ENCODE peak calls at places on chromosomes 2 and 18, in four cellular contexts. E is K562, K is fibroblast of lung, A is PC-9. J is an unnamed sample.

GRCh38 chr2:187138240-187138639 is 289.3 kb upstream of the ZSWIM2 start:
- DNase-seq in E (peak; percentile 7), K (peak; percentile 44), A (peak; percentile 2), J (peak; percentile 21)

GRCh38 chr2:119756837-119757236 is 2.9 kb upstream of the PTPN4 start:
- DNase-seq in E (peak; percentile 57), K (peak; percentile 94), A (no peak), J (peak; percentile 83)

GRCh38 chr2:211591456-211591855 is 947.1 kb downstream of the ERBB4 start:
- DNase-seq in E (no peak), K (no peak), A (no peak), J (no peak)

GRCh38 chr2:165825041-165825440 is 31.0 kb upstream of the GALNT3 start:
- DNase-seq in E (no peak), K (peak; percentile 79), A (peak; percentile 4), J (peak; percentile 29)

GRCh38 chr18:62179213-62179612 is 7.6 kb downstream of the PIGN start:
- DNase-seq in E (no peak), K (no peak), A (no peak), J (no peak)

GRCh38 chr18:50203801-50204604 is 9.1 kb upstream of the MYO5B start:
- DNase-seq in E (peak; percentile 37), K (peak; percentile 24), A (peak; percentile 37), J (no peak)

GRCh38 chr2:37295469-37296073 is 29.1 kb downstream of the PRKD3 start:
- DNase-seq in E (no peak), K (no peak), A (no peak), J (no peak)

GRCh38 chr2:120579916-120580685 is 155.6 kb upstream of the GLI2 start:
- DNase-seq in E (no peak), K (no peak), A (no peak), J (no peak)

GRCh38 chr2:178700922-178701342 is 106.3 kb downstream of the TTN start:
- DNase-seq in E (peak; percentile 44), K (peak; percentile 14), A (no peak), J (peak; percentile 8)

GRCh38 chr2:11955314-11955713 is 208.9 kb downstream of the LPIN1 start:
- DNase-seq in E (no peak), K (no peak), A (no peak), J (peak; percentile 58)

GRCh38 chr18:3402962-3403585 is 46.9 kb upstream of the TGIF1 start:
- DNase-seq in E (no peak), K (peak; percentile 31), A (no peak), J (peak; percentile 42)

DNA sequence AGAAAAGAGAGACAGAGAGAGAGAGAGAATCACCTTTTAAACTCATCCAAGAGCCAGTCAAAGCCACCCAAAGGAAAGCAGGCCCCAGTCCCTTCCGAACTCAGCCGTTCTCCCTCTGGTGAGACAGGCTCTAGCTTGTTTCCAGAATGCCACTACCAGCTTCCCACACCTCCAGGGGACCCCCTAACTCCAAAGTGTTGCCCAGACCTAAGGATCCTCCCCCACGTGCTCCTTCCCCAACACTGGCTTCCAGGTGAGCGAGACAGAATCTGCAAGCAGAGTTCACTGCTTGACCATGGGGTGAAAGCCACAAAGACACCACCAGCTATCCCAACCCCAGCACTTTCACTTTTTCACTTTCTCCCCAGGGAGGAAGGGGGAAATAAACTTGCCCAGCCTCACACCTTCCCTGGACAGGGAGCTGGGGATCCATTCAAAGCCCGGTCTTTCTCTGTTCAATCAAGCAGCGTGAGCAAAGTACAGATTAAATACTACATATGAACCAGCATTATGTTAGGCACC is 38.5 kb downstream of the BCL11A start:
- DNase-seq in E (no peak), K (no peak), A (no peak), J (no peak)
- H3K4me3 ChIP-seq in E (no peak overlapping the region), K (no peak overlapping the region), A (no peak overlapping the region), J (no peak overlapping the region)

DNA sequence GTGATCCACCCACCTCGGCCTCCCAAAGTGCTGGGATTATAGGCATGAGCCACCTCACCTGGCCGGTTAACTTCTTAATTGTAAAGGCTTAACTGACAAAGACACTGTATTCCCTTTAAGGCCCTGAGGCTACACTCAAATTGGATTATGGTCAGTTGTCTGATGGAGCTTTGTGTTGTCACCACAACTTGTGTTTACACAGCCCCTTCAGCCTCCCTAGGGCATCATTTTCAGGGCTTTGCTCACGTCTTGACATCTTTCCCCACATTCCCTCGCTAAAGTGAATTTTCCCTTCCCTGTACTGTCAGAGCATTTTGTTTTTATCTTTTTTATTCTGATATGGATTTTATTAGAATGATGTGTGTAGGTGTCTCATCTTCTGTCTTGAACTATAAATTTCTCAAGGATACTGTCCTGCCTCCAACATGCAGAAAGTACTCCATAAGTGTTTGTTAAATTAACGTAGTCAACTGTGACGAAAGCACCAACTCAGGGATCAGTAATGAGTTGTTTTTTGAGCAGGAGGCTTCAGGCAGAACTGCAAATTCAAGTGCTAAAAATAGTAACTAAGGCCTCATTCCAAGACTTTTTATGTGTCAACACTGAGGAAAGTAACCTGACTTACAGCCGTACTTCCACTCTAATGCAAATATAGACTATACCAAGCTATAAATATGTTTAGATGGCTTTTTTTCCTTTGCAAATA is 77.1 kb upstream of the NARS1 start:
- DNase-seq in E (no peak), K (peak; percentile 74), A (no peak), J (no peak)
- H3K4me2 ChIP-seq in E (no peak overlapping the region), K (no peak overlapping the region), A (peak overlapping the region; percentile 15), J (no peak overlapping the region)

GRCh38 chr2:101699191-101699938 is 1.9 kb downstream of the MAP4K4 start:
- DNase-seq in E (no peak), K (peak; percentile 39), A (no peak), J (no peak)
- H3K4me3 ChIP-seq in E (peak overlapping the region; percentile 65), K (peak overlapping the region; percentile 63), A (peak overlapping the region; percentile 96), J (peak overlapping the region; percentile 85)

GRCh38 chr18:32881009-32881408 is 108.2 kb upstream of the KLHL14 start:
- DNase-seq in E (no peak), K (no peak), A (no peak), J (no peak)
- H3K4me2 ChIP-seq in E (no peak overlapping the region), K (no peak overlapping the region), A (no peak overlapping the region), J (no peak overlapping the region)

GRCh38 chr2:69798466-69798908 is 31.0 kb upstream of the GMCL1 start:
- DNase-seq in E (no peak), K (peak; percentile 73), A (peak; percentile 39), J (peak; percentile 72)
- H3K4me3 ChIP-seq in E (peak overlapping the region; percentile 30), K (peak overlapping the region; percentile 5), A (no peak overlapping the region), J (peak overlapping the region; percentile 5)

GRCh38 chr2:151197184-151198070 is 64.2 kb downstream of the RBM43 start:
- DNase-seq in E (peak; percentile 21), K (no peak), A (no peak), J (no peak)

GRCh38 chr2:151204720-151205119 is 56.9 kb downstream of the RBM43 start:
- DNase-seq in E (no peak), K (no peak), A (no peak), J (no peak)

GRCh38 chr2:151198646-151199045 is 63.0 kb downstream of the RBM43 start:
- DNase-seq in E (no peak), K (peak; percentile 10), A (no peak), J (peak; percentile 6)

GRCh38 chr2:151200277-151200676 is 61.4 kb downstream of the RBM43 start:
- DNase-seq in E (no peak), K (no peak), A (no peak), J (no peak)

DNA sequence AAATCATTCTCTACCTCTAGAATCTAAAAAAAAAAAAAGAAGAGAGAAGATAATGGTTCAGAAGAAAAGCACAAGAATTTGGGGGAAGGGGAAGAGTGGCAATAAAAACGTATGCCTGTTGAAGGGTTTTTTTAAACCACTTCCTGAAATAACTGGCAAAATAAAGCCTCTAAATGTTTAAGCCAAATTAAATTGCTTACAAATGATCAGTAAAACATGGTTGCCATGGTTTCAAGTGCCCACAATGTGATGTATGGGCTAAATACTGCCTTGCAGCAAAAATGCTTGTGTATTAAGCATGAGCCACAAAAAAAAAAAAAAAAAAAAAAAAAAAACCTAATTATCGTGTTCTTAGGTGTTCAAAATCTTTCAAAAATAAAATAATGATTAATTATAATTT is 60.8 kb downstream of the RBM43 start:
- DNase-seq in E (no peak), K (no peak), A (no peak), J (no peak)
- H3K4me2 ChIP-seq in E (no peak overlapping the region), K (no peak overlapping the region), A (no peak overlapping the region), J (no peak overlapping the region)

DNA sequence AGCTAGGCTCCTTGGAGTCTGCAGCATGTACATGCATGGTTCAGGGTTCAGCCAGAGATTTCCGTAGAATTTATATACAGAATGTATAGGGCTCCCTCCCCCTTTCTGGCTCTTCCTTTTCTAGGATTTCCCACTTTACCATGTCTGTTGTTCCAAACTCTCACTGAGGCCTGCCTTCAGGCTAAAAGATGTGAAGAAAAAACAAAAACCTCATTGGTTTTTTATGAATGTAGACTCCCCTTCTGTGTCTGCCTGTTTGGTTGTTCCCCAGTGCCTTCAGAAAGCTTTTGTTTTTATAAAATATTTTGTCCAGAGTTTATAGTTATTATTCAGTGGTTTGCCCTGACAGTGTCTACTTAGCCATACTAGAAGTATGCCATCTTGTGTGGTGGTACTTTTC is 3.6 kb downstream of the NDUFV2 start:
- DNase-seq in E (no peak), K (no peak), A (no peak), J (no peak)
- H3K4me3 ChIP-seq in E (peak overlapping the region; percentile 51), K (no peak overlapping the region), A (no peak overlapping the region), J (peak overlapping the region; percentile 15)

J was measured in mammary epithelial cell.